ENCODE peak calls at places on chromosomes 16 and 17, in four cellular contexts. C is AG10803, U is GM10248, O is progenitor cell of endocrine pancreas. J is an unnamed sample.

GRCh38 chr16:64997121-64997520 is 124.7 kb downstream of the CDH11 start:
- DNase-seq in U (no peak), O (no peak), C (no peak), J (no peak)

GRCh38 chr17:60908324-60908723 is 230.7 kb downstream of the BCAS3 start:
- DNase-seq in C (no peak), U (no peak), O (no peak), J (no peak)

GRCh38 chr17:82486186-82487084 is 27.9 kb downstream of the NARF start:
- DNase-seq in O (no peak), U (no peak), C (no peak), J (no peak)

GRCh38 chr17:80498242-80498919 is 22.0 kb upstream of the NPTX1 start:
- DNase-seq in C (peak), U (no peak), O (no peak), J (peak)

GRCh38 chr17:1577186-1577585 is 14.6 kb upstream of the PITPNA start:
- DNase-seq in U (peak), O (no peak), C (peak), J (no peak)

GRCh38 chr16:48129926-48130325 is 25.9 kb downstream of the ABCC12 start:
- DNase-seq in U (no peak), O (no peak), C (no peak), J (no peak)

GRCh38 chr16:85172465-85173071 is 60.3 kb upstream of the CIBAR2 start:
- DNase-seq in U (no peak), C (peak), O (no peak), J (peak)

GRCh38 chr16:81517630-81518438 is 73.2 kb downstream of the CMIP start:
- DNase-seq in U (no peak), C (peak), O (no peak), J (no peak)

GRCh38 chr17:78672880-78673371 is 95.7 kb upstream of the DNAH17 start:
- DNase-seq in C (no peak), O (no peak), U (no peak), J (no peak)

GRCh38 chr16:87840462-87840978 is 28.8 kb downstream of the SLC7A5 start:
- DNase-seq in O (no peak), C (no peak), U (no peak), J (no peak)

GRCh38 chr16:79415983-79416641 is 184.4 kb downstream of the MAF start:
- DNase-seq in C (no peak), O (no peak), U (no peak), J (no peak)

GRCh38 chr17:69819316-69820087 is 255.5 kb upstream of the KCNJ16 start:
- DNase-seq in C (peak), O (no peak), U (no peak), J (no peak)

GRCh38 chr16:1591306-1591705 is 20.6 kb downstream of the IFT140 start:
- DNase-seq in U (no peak), O (no peak), C (no peak), J (no peak)

GRCh38 chr17:43334744-43335400 is 63.9 kb upstream of the ARL4D start:
- DNase-seq in U (no peak), O (no peak), C (no peak), J (peak)

GRCh38 chr17:41547378-41547841 is 19.3 kb upstream of the KRT19 start:
- DNase-seq in U (no peak), C (no peak), O (no peak), J (peak)

GRCh38 chr16:78893340-78893739 is 707.2 kb downstream of the MAF start:
- DNase-seq in C (no peak), U (no peak), O (no peak), J (no peak)

GRCh38 chr17:10802487-10803284 is 1.2 kb downstream of the TMEM238L start:
- DNase-seq in U (no peak), C (no peak), O (no peak), J (no peak)

GRCh38 chr17:57927048-57927723 is 28.0 kb downstream of the CUEDC1 start:
- DNase-seq in O (no peak), C (peak), U (no peak), J (peak)

GRCh38 chr16:12925026-12925425 is 23.6 kb downstream of the SHISA9 start:
- DNase-seq in C (no peak), U (no peak), O (no peak), J (no peak)

GRCh38 chr17:77746391-77746790 is 212.1 kb upstream of the TNRC6C start:
- DNase-seq in O (no peak), U (no peak), C (no peak), J (no peak)

GRCh38 chr17:72590382-72590781 is 469.6 kb downstream of the SOX9 start:
- DNase-seq in U (no peak), O (no peak), C (peak), J (no peak)

GRCh38 chr17:16909887-16910286 is 62.0 kb downstream of the TNFRSF13B start:
- DNase-seq in C (no peak), O (no peak), U (no peak), J (no peak)

GRCh38 chr16:80806957-80807356 is 2.6 kb upstream of the CDYL2 start:
- DNase-seq in O (no peak), C (peak), U (no peak), J (no peak)

GRCh38 chr16:31223044-31223443 is 6.1 kb upstream of the PYDC1 start:
- DNase-seq in O (no peak), U (peak), C (no peak), J (no peak)

GRCh38 chr16:24409045-24409444 is 130.3 kb upstream of the RBBP6 start:
- DNase-seq in O (no peak), U (peak), C (no peak), J (no peak)

GRCh38 chr17:2087597-2088211 is 32.8 kb downstream of the HIC1 start:
- DNase-seq in O (no peak), U (peak), C (no peak), J (peak)

GRCh38 chr16:59698341-59698979 is 964.3 kb upstream of the GOT2 start:
- DNase-seq in U (no peak), O (no peak), C (peak), J (no peak)

GRCh38 chr17:39144414-39144813 is 7.0 kb downstream of the PLXDC1 start:
- DNase-seq in O (no peak), U (no peak), C (peak), J (no peak)

GRCh38 chr16:87729266-87729954 is 36.4 kb downstream of the KLHDC4 start:
- DNase-seq in O (no peak), C (no peak), U (no peak), J (no peak)

DNA sequence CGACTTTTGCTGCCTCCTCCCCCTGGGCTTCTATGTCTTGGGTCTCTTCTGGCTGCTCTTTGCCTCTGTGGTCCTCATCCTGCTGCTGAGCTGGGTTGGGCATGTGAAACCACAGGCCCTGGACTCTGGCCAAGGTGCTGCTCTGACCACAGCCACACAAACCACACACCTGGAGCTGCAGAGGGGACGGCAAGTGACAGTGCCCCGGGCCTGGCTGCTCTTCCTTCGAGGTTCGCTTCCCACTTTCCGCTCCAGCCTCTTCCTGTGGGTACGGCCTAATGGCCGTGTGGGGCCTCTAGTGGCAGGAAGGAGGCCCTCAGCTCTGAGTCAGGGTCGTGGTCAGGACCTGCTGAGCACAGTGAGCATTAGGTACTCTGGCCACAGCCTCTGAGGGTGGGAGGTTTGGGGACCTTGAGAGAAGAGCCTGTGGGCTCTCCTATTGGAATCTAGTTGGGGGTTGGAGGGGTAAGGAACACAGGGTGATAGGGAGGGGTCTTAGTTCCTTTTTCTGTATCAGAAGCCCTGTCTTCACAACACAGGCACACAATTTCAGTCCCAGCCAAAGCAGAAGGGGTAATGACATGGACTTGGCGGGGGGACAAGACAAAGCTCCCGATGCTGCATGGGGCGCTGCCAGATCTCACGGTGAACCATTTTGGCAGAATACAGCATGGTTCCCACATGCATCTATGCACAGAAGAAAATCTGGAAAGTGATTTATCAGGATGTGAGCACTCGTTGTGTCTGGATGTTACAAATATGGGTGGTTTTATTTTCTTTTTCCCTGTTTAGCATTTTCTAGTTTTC is 2.3 kb downstream of the GP1BA start:
- DNase-seq in O (no peak), C (peak), U (peak), J (peak)
- TF ChIP-seq CTCF in O (peak), C (peak), U (peak), J (peak)

GRCh38 chr17:48636177-48637018 is 10.2 kb upstream of the HOXB9 start:
- DNase-seq in O (peak), C (peak), U (peak), J (peak)
- TF ChIP-seq CTCF in O (peak), C (peak), U (peak), J (peak)

DNA sequence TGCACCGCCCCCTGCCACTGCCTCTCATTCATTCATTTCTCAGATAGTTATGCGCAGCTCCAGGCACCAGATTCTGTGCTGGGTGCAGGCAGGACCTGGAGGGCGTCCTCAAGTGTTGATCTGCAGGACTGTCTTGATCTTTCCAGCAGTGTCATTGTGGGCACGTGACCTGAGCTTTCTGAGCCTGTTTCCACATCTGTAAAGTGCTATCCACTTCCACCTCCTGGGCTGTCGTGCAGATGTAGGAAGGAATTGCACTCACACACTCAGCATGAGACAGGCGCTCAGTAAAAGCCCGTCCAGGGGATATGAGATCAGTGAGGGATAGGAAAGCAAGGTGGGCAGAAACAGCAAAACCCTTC is 22.6 kb downstream of the METTL22 start:
- DNase-seq in C (no peak), O (no peak), U (no peak), J (no peak)
- TF ChIP-seq CTCF in C (no peak), O (no peak), U (no peak), J (no peak)

GRCh38 chr17:40303009-40303657 is 5.8 kb upstream of the RARA start:
- DNase-seq in O (no peak), C (peak), U (no peak), J (no peak)

GRCh38 chr17:40298726-40299125 is 10.3 kb upstream of the RARA start:
- DNase-seq in O (no peak), C (peak), U (no peak), J (no peak)

GRCh38 chr17:40304464-40304863 is 4.5 kb upstream of the RARA start:
- DNase-seq in C (peak), U (no peak), O (no peak), J (no peak)

GRCh38 chr17:40303706-40304450 is 5.1 kb upstream of the RARA start:
- DNase-seq in C (peak), O (no peak), U (no peak), J (no peak)

DNA sequence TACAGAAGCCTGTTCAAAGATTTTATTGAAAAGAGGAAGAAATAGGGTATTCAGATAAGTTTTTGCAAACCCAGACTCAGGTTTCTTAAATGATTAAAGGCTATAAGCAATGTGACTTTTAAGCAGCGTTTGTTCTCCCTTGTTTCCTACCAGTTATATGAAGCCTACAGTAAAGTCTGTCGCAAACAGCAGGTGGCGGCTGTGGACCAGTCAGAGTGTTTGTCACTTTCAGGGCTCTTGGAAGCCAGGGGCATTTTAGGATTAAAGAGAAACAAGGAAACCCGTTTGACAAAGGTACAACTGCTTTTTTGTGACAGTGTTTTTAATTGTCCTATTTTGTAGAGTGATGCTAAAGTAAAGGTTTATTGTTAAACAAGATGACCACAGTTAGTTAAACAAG is 7.7 kb upstream of the RARA start:
- DNase-seq in U (no peak), C (no peak), O (no peak), J (no peak)
- TF ChIP-seq CTCF in U (no peak), C (no peak), O (peak), J (peak)

GRCh38 chr16:2966803-2967184 is 2.4 kb upstream of the PAQR4 start:
- DNase-seq in U (no peak), C (no peak), O (no peak), J (no peak)

GRCh38 chr16:2967211-2967631 is 1.9 kb upstream of the PAQR4 start:
- DNase-seq in U (no peak), C (no peak), O (no peak), J (no peak)

GRCh38 chr16:2964416-2965223 is 545 bp downstream of the KREMEN2 start:
- DNase-seq in C (no peak), O (peak), U (peak), J (peak)

GRCh38 chr16:2967721-2968161 is 1.4 kb upstream of the PAQR4 start:
- DNase-seq in C (no peak), O (no peak), U (no peak), J (no peak)

GRCh38 chr16:2966043-2966802 is 2.1 kb downstream of the KREMEN2 start:
- DNase-seq in U (no peak), O (no peak), C (no peak), J (no peak)
- TF ChIP-seq CTCF in U (no peak), O (no peak), C (no peak), J (no peak)

GRCh38 chr16:67014641-67015315 is 14.2 kb upstream of the CBFB start:
- DNase-seq in C (no peak), O (no peak), U (no peak), J (no peak)

GRCh38 chr16:67015317-67015731 is 13.6 kb upstream of the CBFB start:
- DNase-seq in O (no peak), U (no peak), C (no peak), J (no peak)

GRCh38 chr16:67016143-67016542 is 12.8 kb upstream of the CBFB start:
- DNase-seq in O (no peak), U (no peak), C (no peak), J (no peak)

GRCh38 chr16:67013238-67013822 is 15.6 kb upstream of the CBFB start:
- DNase-seq in O (no peak), C (no peak), U (no peak), J (no peak)

GRCh38 chr16:67013823-67014640 is 14.9 kb upstream of the CBFB start:
- DNase-seq in C (peak), O (peak), U (peak), J (peak)
- TF ChIP-seq CTCF in C (no peak), O (peak), U (no peak), J (no peak)

GRCh38 chr17:64017381-64017980 is 3.0 kb downstream of the ICAM2 start:
- DNase-seq in U (no peak), O (no peak), C (no peak), J (no peak)
- TF ChIP-seq CTCF in U (no peak), O (peak), C (peak), J (peak)

DNA sequence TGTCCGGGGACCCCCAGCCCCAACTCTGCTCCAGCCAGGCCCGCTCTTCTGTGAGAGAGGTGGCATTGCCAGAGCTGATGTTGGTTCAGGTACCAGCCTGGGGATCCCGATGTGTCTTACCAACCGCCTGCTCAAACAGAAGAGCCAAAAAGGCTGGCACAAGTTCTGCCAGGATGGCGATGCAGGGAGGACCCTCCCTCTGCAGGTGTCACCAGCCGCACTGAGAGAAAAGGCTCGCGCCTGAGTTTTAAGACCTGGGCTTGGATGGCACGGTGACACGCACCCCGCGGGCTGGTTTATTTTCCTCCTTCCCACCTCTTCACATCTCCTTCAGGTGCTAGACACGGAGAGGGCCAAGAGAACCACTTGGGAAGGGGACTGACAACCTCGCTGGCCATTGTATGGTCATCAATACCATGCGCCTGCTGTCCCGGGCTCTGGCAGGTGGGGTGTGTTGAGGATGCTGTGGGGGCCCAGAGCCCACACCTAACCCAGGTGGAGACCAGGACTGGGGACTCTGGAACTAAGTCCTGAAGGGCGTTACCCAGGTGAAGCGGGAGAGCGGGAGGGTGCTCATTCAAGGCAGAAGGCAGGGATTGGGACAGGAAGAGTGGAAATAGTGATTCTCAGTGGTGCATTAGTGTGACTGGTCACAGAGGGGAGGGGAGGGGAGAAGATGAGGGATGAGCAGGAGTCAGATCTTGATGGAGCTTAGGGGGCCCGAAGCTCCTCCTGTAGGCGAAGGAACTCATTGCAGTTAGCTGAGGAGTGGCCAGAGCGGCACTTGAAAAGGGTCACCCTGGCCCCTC is 16.3 kb downstream of the FOXJ1 start:
- DNase-seq in C (no peak), O (no peak), U (no peak), J (no peak)
- TF ChIP-seq CTCF in C (peak), O (peak), U (peak), J (peak)

GRCh38 chr17:34378664-34379101 is 15.7 kb upstream of the CCL1 start:
- DNase-seq in U (peak), C (no peak), O (no peak), J (no peak)
- TF ChIP-seq CTCF in U (peak), C (no peak), O (no peak), J (no peak)

GRCh38 chr16:50040710-50041109 is 15.7 kb downstream of the CNEP1R1 start:
- DNase-seq in U (no peak), C (no peak), O (no peak), J (no peak)
- TF ChIP-seq CTCF in U (no peak), C (no peak), O (no peak), J (no peak)

J was measured in nephron progenitor cell.